ENCODE peak calls at places on chromosomes 6 and 20, in nine cellular contexts. One of them, this sample, is unnamed.

GRCh38 chr6:10453596-10453995 is 38.7 kb upstream of the TFAP2A start:
- DNase-seq in hypothalamus: no peak
- DNase-seq in RPMI7951: no peak
- DNase-seq in RWPE1: no peak
- DNase-seq in substantia nigra: no peak
- DNase-seq in H9: no peak
- DNase-seq in sciatic nerve: no peak
- DNase-seq in stimulated activated CD8-positive, alpha-beta memory T cell treated with anti-CD3 and anti-CD28 coated beads, Interleukin-4, amount 100 ng/mL, for 24 hours: no peak
- DNase-seq in activated CD4-positive, alpha-beta memory T cell treated with anti-CD3 and anti-CD28 coated beads for 36 hours: no peak
- DNase-seq in this sample: no peak

GRCh38 chr20:63125893-63126601 is 89.9 kb downstream of the YTHDF1 start:
- DNase-seq in stimulated activated CD8-positive, alpha-beta memory T cell treated with anti-CD3 and anti-CD28 coated beads, Interleukin-4, amount 100 ng/mL, for 24 hours: no peak
- DNase-seq in RWPE1: no peak
- DNase-seq in substantia nigra: no peak
- DNase-seq in hypothalamus: no peak
- DNase-seq in activated CD4-positive, alpha-beta memory T cell treated with anti-CD3 and anti-CD28 coated beads for 36 hours: no peak
- DNase-seq in RPMI7951: no peak
- DNase-seq in sciatic nerve: peak; percentile 33
- DNase-seq in H9: peak; percentile 24
- DNase-seq in this sample: no peak

GRCh38 chr6:135291288-135292116 is 110.4 kb downstream of the MYB start:
- DNase-seq in substantia nigra: no peak
- DNase-seq in activated CD4-positive, alpha-beta memory T cell treated with anti-CD3 and anti-CD28 coated beads for 36 hours: no peak
- DNase-seq in RWPE1: peak; percentile 4
- DNase-seq in RPMI7951: peak; percentile 58
- DNase-seq in hypothalamus: no peak
- DNase-seq in stimulated activated CD8-positive, alpha-beta memory T cell treated with anti-CD3 and anti-CD28 coated beads, Interleukin-4, amount 100 ng/mL, for 24 hours: no peak
- DNase-seq in sciatic nerve: no peak
- DNase-seq in H9: no peak
- DNase-seq in this sample: peak; percentile 46

GRCh38 chr6:10403385-10404106 is 11.3 kb downstream of the TFAP2A start:
- DNase-seq in hypothalamus: no peak
- DNase-seq in H9: no peak
- DNase-seq in activated CD4-positive, alpha-beta memory T cell treated with anti-CD3 and anti-CD28 coated beads for 36 hours: no peak
- DNase-seq in substantia nigra: no peak
- DNase-seq in sciatic nerve: no peak
- DNase-seq in stimulated activated CD8-positive, alpha-beta memory T cell treated with anti-CD3 and anti-CD28 coated beads, Interleukin-4, amount 100 ng/mL, for 24 hours: no peak
- DNase-seq in RWPE1: peak; percentile 89
- DNase-seq in RPMI7951: peak; percentile 93
- DNase-seq in this sample: peak; percentile 66

GRCh38 chr6:27479319-27480182 is 6.6 kb upstream of the ZNF184 start:
- DNase-seq in activated CD4-positive, alpha-beta memory T cell treated with anti-CD3 and anti-CD28 coated beads for 36 hours: peak; percentile 89
- DNase-seq in substantia nigra: peak; percentile 69
- DNase-seq in RWPE1: peak; percentile 67
- DNase-seq in stimulated activated CD8-positive, alpha-beta memory T cell treated with anti-CD3 and anti-CD28 coated beads, Interleukin-4, amount 100 ng/mL, for 24 hours: peak; percentile 76
- DNase-seq in H9: peak; percentile 72
- DNase-seq in hypothalamus: peak; percentile 26
- DNase-seq in sciatic nerve: peak; percentile 89
- DNase-seq in RPMI7951: peak; percentile 90
- DNase-seq in this sample: peak; percentile 98

GRCh38 chr6:157980288-157981131 is 1.2 kb upstream of the SYNJ2 start:
- DNase-seq in RWPE1: no peak
- DNase-seq in H9: no peak
- DNase-seq in RPMI7951: no peak
- DNase-seq in substantia nigra: no peak
- DNase-seq in activated CD4-positive, alpha-beta memory T cell treated with anti-CD3 and anti-CD28 coated beads for 36 hours: peak; percentile 36
- DNase-seq in stimulated activated CD8-positive, alpha-beta memory T cell treated with anti-CD3 and anti-CD28 coated beads, Interleukin-4, amount 100 ng/mL, for 24 hours: no peak
- DNase-seq in sciatic nerve: peak; percentile 23
- DNase-seq in hypothalamus: no peak
- DNase-seq in this sample: no peak

GRCh38 chr6:5208491-5208890 is 52.3 kb downstream of the LYRM4 start:
- DNase-seq in H9: no peak
- DNase-seq in stimulated activated CD8-positive, alpha-beta memory T cell treated with anti-CD3 and anti-CD28 coated beads, Interleukin-4, amount 100 ng/mL, for 24 hours: no peak
- DNase-seq in substantia nigra: no peak
- DNase-seq in hypothalamus: no peak
- DNase-seq in sciatic nerve: no peak
- DNase-seq in RWPE1: no peak
- DNase-seq in RPMI7951: no peak
- DNase-seq in activated CD4-positive, alpha-beta memory T cell treated with anti-CD3 and anti-CD28 coated beads for 36 hours: no peak
- DNase-seq in this sample: peak; percentile 25

GRCh38 chr6:3913077-3913957 is 64.1 kb downstream of the FAM50B start:
- DNase-seq in H9: no peak
- DNase-seq in sciatic nerve: peak; percentile 70
- DNase-seq in RPMI7951: peak; percentile 97
- DNase-seq in stimulated activated CD8-positive, alpha-beta memory T cell treated with anti-CD3 and anti-CD28 coated beads, Interleukin-4, amount 100 ng/mL, for 24 hours: no peak
- DNase-seq in RWPE1: peak; percentile 95
- DNase-seq in hypothalamus: no peak
- DNase-seq in activated CD4-positive, alpha-beta memory T cell treated with anti-CD3 and anti-CD28 coated beads for 36 hours: no peak
- DNase-seq in substantia nigra: no peak
- DNase-seq in this sample: peak; percentile 98

GRCh38 chr20:54115172-54115854 is 44.9 kb upstream of the BCAS1 start:
- DNase-seq in sciatic nerve: no peak
- DNase-seq in RWPE1: no peak
- DNase-seq in activated CD4-positive, alpha-beta memory T cell treated with anti-CD3 and anti-CD28 coated beads for 36 hours: no peak
- DNase-seq in substantia nigra: no peak
- DNase-seq in stimulated activated CD8-positive, alpha-beta memory T cell treated with anti-CD3 and anti-CD28 coated beads, Interleukin-4, amount 100 ng/mL, for 24 hours: no peak
- DNase-seq in hypothalamus: no peak
- DNase-seq in RPMI7951: no peak
- DNase-seq in H9: no peak
- DNase-seq in this sample: peak; percentile 49

GRCh38 chr6:162249907-162250642 is 477.5 kb downstream of the PRKN start:
- DNase-seq in stimulated activated CD8-positive, alpha-beta memory T cell treated with anti-CD3 and anti-CD28 coated beads, Interleukin-4, amount 100 ng/mL, for 24 hours: no peak
- DNase-seq in sciatic nerve: no peak
- DNase-seq in RWPE1: no peak
- DNase-seq in substantia nigra: no peak
- DNase-seq in H9: no peak
- DNase-seq in RPMI7951: no peak
- DNase-seq in activated CD4-positive, alpha-beta memory T cell treated with anti-CD3 and anti-CD28 coated beads for 36 hours: no peak
- DNase-seq in hypothalamus: no peak
- DNase-seq in this sample: no peak

GRCh38 chr6:52558266-52559000 is 18.4 kb downstream of the TRAM2 start:
- DNase-seq in RWPE1: no peak
- DNase-seq in hypothalamus: no peak
- DNase-seq in substantia nigra: no peak
- DNase-seq in sciatic nerve: no peak
- DNase-seq in activated CD4-positive, alpha-beta memory T cell treated with anti-CD3 and anti-CD28 coated beads for 36 hours: no peak
- DNase-seq in H9: no peak
- DNase-seq in RPMI7951: no peak
- DNase-seq in stimulated activated CD8-positive, alpha-beta memory T cell treated with anti-CD3 and anti-CD28 coated beads, Interleukin-4, amount 100 ng/mL, for 24 hours: no peak
- DNase-seq in this sample: no peak

GRCh38 chr6:108635505-108636226 is 74.9 kb downstream of the FOXO3 start:
- DNase-seq in RPMI7951: no peak
- DNase-seq in sciatic nerve: no peak
- DNase-seq in hypothalamus: no peak
- DNase-seq in RWPE1: no peak
- DNase-seq in activated CD4-positive, alpha-beta memory T cell treated with anti-CD3 and anti-CD28 coated beads for 36 hours: peak; percentile 64
- DNase-seq in substantia nigra: no peak
- DNase-seq in H9: no peak
- DNase-seq in stimulated activated CD8-positive, alpha-beta memory T cell treated with anti-CD3 and anti-CD28 coated beads, Interleukin-4, amount 100 ng/mL, for 24 hours: peak; percentile 32
- DNase-seq in this sample: no peak

GRCh38 chr6:25083784-25084507 is 148.2 kb upstream of the RIPOR2 start:
- DNase-seq in RWPE1: no peak
- DNase-seq in H9: no peak
- DNase-seq in substantia nigra: no peak
- DNase-seq in RPMI7951: no peak
- DNase-seq in sciatic nerve: no peak
- DNase-seq in hypothalamus: no peak
- DNase-seq in stimulated activated CD8-positive, alpha-beta memory T cell treated with anti-CD3 and anti-CD28 coated beads, Interleukin-4, amount 100 ng/mL, for 24 hours: no peak
- DNase-seq in activated CD4-positive, alpha-beta memory T cell treated with anti-CD3 and anti-CD28 coated beads for 36 hours: no peak
- DNase-seq in this sample: no peak

GRCh38 chr20:32333988-32334885 is 23.9 kb upstream of the ASXL1 start:
- DNase-seq in H9: no peak
- DNase-seq in RWPE1: no peak
- DNase-seq in stimulated activated CD8-positive, alpha-beta memory T cell treated with anti-CD3 and anti-CD28 coated beads, Interleukin-4, amount 100 ng/mL, for 24 hours: peak; percentile 31
- DNase-seq in activated CD4-positive, alpha-beta memory T cell treated with anti-CD3 and anti-CD28 coated beads for 36 hours: peak; percentile 84
- DNase-seq in sciatic nerve: no peak
- DNase-seq in RPMI7951: no peak
- DNase-seq in hypothalamus: no peak
- DNase-seq in substantia nigra: no peak
- DNase-seq in this sample: peak; percentile 67

GRCh38 chr6:5058254-5058653 is 26.9 kb upstream of the PPP1R3G start:
- DNase-seq in substantia nigra: no peak
- DNase-seq in RPMI7951: peak; percentile 21
- DNase-seq in RWPE1: no peak
- DNase-seq in hypothalamus: no peak
- DNase-seq in H9: no peak
- DNase-seq in activated CD4-positive, alpha-beta memory T cell treated with anti-CD3 and anti-CD28 coated beads for 36 hours: no peak
- DNase-seq in sciatic nerve: no peak
- DNase-seq in stimulated activated CD8-positive, alpha-beta memory T cell treated with anti-CD3 and anti-CD28 coated beads, Interleukin-4, amount 100 ng/mL, for 24 hours: no peak
- DNase-seq in this sample: no peak

GRCh38 chr6:35019171-35019570 is 122.0 kb downstream of the TCP11 start:
- DNase-seq in hypothalamus: no peak
- DNase-seq in activated CD4-positive, alpha-beta memory T cell treated with anti-CD3 and anti-CD28 coated beads for 36 hours: no peak
- DNase-seq in substantia nigra: no peak
- DNase-seq in H9: no peak
- DNase-seq in sciatic nerve: no peak
- DNase-seq in RWPE1: no peak
- DNase-seq in stimulated activated CD8-positive, alpha-beta memory T cell treated with anti-CD3 and anti-CD28 coated beads, Interleukin-4, amount 100 ng/mL, for 24 hours: no peak
- DNase-seq in RPMI7951: no peak
- DNase-seq in this sample: no peak

GRCh38 chr6:139361211-139361610 is 13.2 kb downstream of the CITED2 start:
- DNase-seq in RWPE1: no peak
- DNase-seq in hypothalamus: no peak
- DNase-seq in sciatic nerve: no peak
- DNase-seq in H9: no peak
- DNase-seq in activated CD4-positive, alpha-beta memory T cell treated with anti-CD3 and anti-CD28 coated beads for 36 hours: no peak
- DNase-seq in RPMI7951: no peak
- DNase-seq in stimulated activated CD8-positive, alpha-beta memory T cell treated with anti-CD3 and anti-CD28 coated beads, Interleukin-4, amount 100 ng/mL, for 24 hours: no peak
- DNase-seq in substantia nigra: no peak
- DNase-seq in this sample: no peak

GRCh38 chr6:159929819-159930218 is 39.0 kb downstream of the MAS1 start:
- DNase-seq in RWPE1: no peak
- DNase-seq in substantia nigra: no peak
- DNase-seq in H9: no peak
- DNase-seq in hypothalamus: no peak
- DNase-seq in stimulated activated CD8-positive, alpha-beta memory T cell treated with anti-CD3 and anti-CD28 coated beads, Interleukin-4, amount 100 ng/mL, for 24 hours: peak; percentile 11
- DNase-seq in RPMI7951: no peak
- DNase-seq in sciatic nerve: peak; percentile 63
- DNase-seq in activated CD4-positive, alpha-beta memory T cell treated with anti-CD3 and anti-CD28 coated beads for 36 hours: peak; percentile 78
- DNase-seq in this sample: no peak

GRCh38 chr20:32192698-32193097 is 14.8 kb downstream of the PLAGL2 start:
- DNase-seq in H9: no peak
- DNase-seq in substantia nigra: no peak
- DNase-seq in RWPE1: no peak
- DNase-seq in stimulated activated CD8-positive, alpha-beta memory T cell treated with anti-CD3 and anti-CD28 coated beads, Interleukin-4, amount 100 ng/mL, for 24 hours: no peak
- DNase-seq in sciatic nerve: no peak
- DNase-seq in activated CD4-positive, alpha-beta memory T cell treated with anti-CD3 and anti-CD28 coated beads for 36 hours: no peak
- DNase-seq in hypothalamus: no peak
- DNase-seq in RPMI7951: no peak
- DNase-seq in this sample: no peak

GRCh38 chr20:38723982-38724602 is at the start of gene SLC32A1:
- DNase-seq in sciatic nerve: no peak
- DNase-seq in activated CD4-positive, alpha-beta memory T cell treated with anti-CD3 and anti-CD28 coated beads for 36 hours: peak; percentile 11
- DNase-seq in hypothalamus: no peak
- DNase-seq in H9: peak; percentile 52
- DNase-seq in substantia nigra: no peak
- DNase-seq in RWPE1: no peak
- DNase-seq in stimulated activated CD8-positive, alpha-beta memory T cell treated with anti-CD3 and anti-CD28 coated beads, Interleukin-4, amount 100 ng/mL, for 24 hours: no peak
- DNase-seq in RPMI7951: no peak
- DNase-seq in this sample: no peak

GRCh38 chr20:44745122-44745521 is 543 bp upstream of the KCNK15 start:
- DNase-seq in substantia nigra: no peak
- DNase-seq in H9: no peak
- DNase-seq in RWPE1: no peak
- DNase-seq in RPMI7951: no peak
- DNase-seq in stimulated activated CD8-positive, alpha-beta memory T cell treated with anti-CD3 and anti-CD28 coated beads, Interleukin-4, amount 100 ng/mL, for 24 hours: no peak
- DNase-seq in activated CD4-positive, alpha-beta memory T cell treated with anti-CD3 and anti-CD28 coated beads for 36 hours: no peak
- DNase-seq in sciatic nerve: no peak
- DNase-seq in hypothalamus: no peak
- DNase-seq in this sample: no peak

GRCh38 chr6:154731296-154732218 is 1.7 kb upstream of the SCAF8 start:
- DNase-seq in hypothalamus: no peak
- DNase-seq in RWPE1: no peak
- DNase-seq in sciatic nerve: no peak
- DNase-seq in stimulated activated CD8-positive, alpha-beta memory T cell treated with anti-CD3 and anti-CD28 coated beads, Interleukin-4, amount 100 ng/mL, for 24 hours: no peak
- DNase-seq in RPMI7951: no peak
- DNase-seq in activated CD4-positive, alpha-beta memory T cell treated with anti-CD3 and anti-CD28 coated beads for 36 hours: no peak
- DNase-seq in H9: no peak
- DNase-seq in substantia nigra: no peak
- DNase-seq in this sample: no peak

GRCh38 chr6:158574800-158575199 is 14.9 kb downstream of the TMEM181 start:
- DNase-seq in stimulated activated CD8-positive, alpha-beta memory T cell treated with anti-CD3 and anti-CD28 coated beads, Interleukin-4, amount 100 ng/mL, for 24 hours: no peak
- DNase-seq in activated CD4-positive, alpha-beta memory T cell treated with anti-CD3 and anti-CD28 coated beads for 36 hours: no peak
- DNase-seq in substantia nigra: no peak
- DNase-seq in hypothalamus: no peak
- DNase-seq in sciatic nerve: no peak
- DNase-seq in RPMI7951: no peak
- DNase-seq in RWPE1: no peak
- DNase-seq in H9: no peak
- DNase-seq in this sample: no peak

GRCh38 chr20:5067877-5068276 is 51.9 kb downstream of the PCNA start:
- DNase-seq in RWPE1: no peak
- DNase-seq in substantia nigra: no peak
- DNase-seq in sciatic nerve: no peak
- DNase-seq in stimulated activated CD8-positive, alpha-beta memory T cell treated with anti-CD3 and anti-CD28 coated beads, Interleukin-4, amount 100 ng/mL, for 24 hours: no peak
- DNase-seq in hypothalamus: no peak
- DNase-seq in H9: no peak
- DNase-seq in RPMI7951: no peak
- DNase-seq in activated CD4-positive, alpha-beta memory T cell treated with anti-CD3 and anti-CD28 coated beads for 36 hours: no peak
- DNase-seq in this sample: no peak

GRCh38 chr20:58981564-58982364 is 708 bp downstream of the NELFCD start:
- DNase-seq in hypothalamus: no peak
- DNase-seq in RPMI7951: peak; percentile 30
- DNase-seq in sciatic nerve: no peak
- DNase-seq in activated CD4-positive, alpha-beta memory T cell treated with anti-CD3 and anti-CD28 coated beads for 36 hours: peak; percentile 26
- DNase-seq in stimulated activated CD8-positive, alpha-beta memory T cell treated with anti-CD3 and anti-CD28 coated beads, Interleukin-4, amount 100 ng/mL, for 24 hours: no peak
- DNase-seq in substantia nigra: peak; percentile 47
- DNase-seq in H9: no peak
- DNase-seq in RWPE1: peak; percentile 51
- DNase-seq in this sample: peak; percentile 17

This sample was measured in cardiac fibroblast.